ENCODE peak calls at places on chromosome 18, in four cellular contexts. L, W, O and H are unnamed samples.

GRCh38 chr18:32730620-32731021 is 42.2 kb downstream of the KLHL14 start:
- DNase-seq in L (no peak), W (no peak), O (peak; percentile 34), H (no peak)

GRCh38 chr18:3620146-3621119 is 170.5 kb downstream of the TGIF1 start:
- DNase-seq in L (no peak), W (no peak), O (no peak), H (no peak)

GRCh38 chr18:41323044-41323443 is 632.0 kb upstream of the PIK3C3 start:
- DNase-seq in L (no peak), W (no peak), O (peak; percentile 61), H (no peak)

GRCh38 chr18:77130229-77131099 is 2.1 kb downstream of the MBP start:
- DNase-seq in L (no peak), W (no peak), O (no peak), H (no peak)

GRCh38 chr18:63775166-63775730 is at the start of gene SERPINB7:
- DNase-seq in L (no peak), W (no peak), O (peak; percentile 85), H (no peak)

GRCh38 chr18:5879479-5879882 is 15.8 kb downstream of the TMEM200C start:
- DNase-seq in L (no peak), W (no peak), O (peak; percentile 40), H (no peak)

GRCh38 chr18:78586596-78586995 is 393.0 kb upstream of the SALL3 start:
- DNase-seq in L (no peak), W (no peak), O (no peak), H (no peak)

GRCh38 chr18:11114653-11115052 is 34.7 kb downstream of the PIEZO2 start:
- DNase-seq in L (no peak), W (no peak), O (peak; percentile 75), H (no peak)

GRCh38 chr18:44609210-44609941 is 71.3 kb upstream of the SETBP1 start:
- DNase-seq in L (no peak), W (no peak), O (no peak), H (no peak)

GRCh38 chr18:79458917-79459803 is 63.4 kb downstream of the NFATC1 start:
- DNase-seq in L (no peak), W (no peak), O (no peak), H (no peak)

GRCh38 chr18:58700209-58700608 is 28.9 kb downstream of the MALT1 start:
- DNase-seq in L (no peak), W (no peak), O (no peak), H (no peak)

GRCh38 chr18:688322-688721 is 24.1 kb downstream of the ENOSF1 start:
- DNase-seq in L (no peak), W (no peak), O (no peak), H (no peak)

GRCh38 chr18:57134564-57135211 is 12.2 kb upstream of the BOD1L2 start:
- DNase-seq in L (no peak), W (no peak), O (peak; percentile 4), H (no peak)

GRCh38 chr18:55650363-55650870 is 62.4 kb upstream of the TCF4 start:
- DNase-seq in L (no peak), W (no peak), O (peak; percentile 32), H (no peak)

GRCh38 chr18:8439091-8439490 is 170.1 kb upstream of the RAB12 start:
- DNase-seq in L (no peak), W (no peak), O (no peak), H (no peak)

GRCh38 chr18:3498705-3499451 is 48.9 kb downstream of the TGIF1 start:
- DNase-seq in L (no peak), W (no peak), O (peak; percentile 54), H (no peak)

GRCh38 chr18:3449702-3450357 is at the start of gene TGIF1:
- DNase-seq in L (peak; percentile 89), W (peak; percentile 80), O (peak; percentile 73), H (no peak)

GRCh38 chr18:12010187-12010802 is 29.0 kb downstream of the IMPA2 start:
- DNase-seq in L (no peak), W (no peak), O (no peak), H (peak; percentile 9)

GRCh38 chr18:24270937-24271380 is 126.7 kb downstream of the OSBPL1A start:
- DNase-seq in L (no peak), W (peak; percentile 51), O (peak; percentile 61), H (no peak)

GRCh38 chr18:36298113-36298701 is 694 bp downstream of the FHOD3 start:
- DNase-seq in L (no peak), W (peak; percentile 35), O (no peak), H (no peak)

GRCh38 chr18:74353169-74353775 is 37.6 kb downstream of the C18orf63 start:
- DNase-seq in L (peak; percentile 43), W (peak; percentile 8), O (peak; percentile 74), H (peak; percentile 43)

GRCh38 chr18:10202947-10203346 is 251.5 kb upstream of the APCDD1 start:
- DNase-seq in L (no peak), W (no peak), O (no peak), H (no peak)

GRCh38 chr18:51537487-51537886 is 340.0 kb upstream of the MEX3C start:
- DNase-seq in L (peak; percentile 50), W (peak; percentile 62), O (no peak), H (no peak)

GRCh38 chr18:3450358-3451107 is 561 bp downstream of the TGIF1 start:
- DNase-seq in L (peak; percentile 68), W (peak; percentile 68), O (peak; percentile 86), H (no peak)

GRCh38 chr18:12296087-12296403 is 12.0 kb upstream of the TUBB6 start:
- DNase-seq in L (no peak), W (no peak), O (peak; percentile 49), H (no peak)

GRCh38 chr18:42078711-42079110 is 123.7 kb downstream of the PIK3C3 start:
- DNase-seq in L (no peak), W (no peak), O (peak; percentile 85), H (no peak)

GRCh38 chr18:76306685-76307292 is 188.3 kb downstream of the ZNF516 start:
- DNase-seq in L (no peak), W (no peak), O (no peak), H (no peak)

GRCh38 chr18:22467760-22468553 is 50.2 kb upstream of the CTAGE1 start:
- DNase-seq in L (no peak), W (no peak), O (peak; percentile 98), H (no peak)